ENCODE peak calls at places on chromosomes 16 and 17, in ten cellular contexts. Y, N, V, I, J, O, G, M, A and K are unnamed samples.
A peak's percentile ranks its signal among the peaks of the same experiment; 100 is the strongest.

GRCh38 chr16:600781-601180 is 10.9 kb downstream of the RAB40C start:
- DNase-seq in Y (no peak), N (no peak), V (no peak), I (no peak), J (peak; percentile 12), O (no peak), G (no peak), M (no peak), A (no peak), K (no peak)

GRCh38 chr17:17849863-17850373 is 13.1 kb upstream of the SREBF1 start:
- DNase-seq in Y (no peak), N (no peak), V (peak; percentile 73), I (peak; percentile 67), J (peak; percentile 57), O (peak; percentile 42), G (peak; percentile 83), M (peak; percentile 35), A (no peak), K (no peak)

GRCh38 chr17:7167832-7168231 is 11.3 kb downstream of the ASGR1 start:
- DNase-seq in Y (no peak), N (no peak), V (no peak), I (peak; percentile 58), J (peak; percentile 76), O (no peak), G (no peak), M (no peak), A (no peak), K (no peak)

GRCh38 chr16:49811630-49812334 is 44.1 kb downstream of the ZNF423 start:
- DNase-seq in Y (no peak), N (peak; percentile 52), V (peak; percentile 41), I (no peak), J (no peak), O (no peak), G (peak; percentile 83), M (no peak), A (no peak), K (no peak)

GRCh38 chr17:45091778-45092425 is 30.8 kb downstream of the NMT1 start:
- DNase-seq in Y (no peak), N (no peak), V (no peak), I (peak; percentile 56), J (no peak), O (no peak), G (peak; percentile 58), M (no peak), A (no peak), K (no peak)

GRCh38 chr17:62179525-62180161 is 114.6 kb upstream of the MED13 start:
- DNase-seq in Y (no peak), N (no peak), V (no peak), I (peak; percentile 77), J (peak; percentile 45), O (no peak), G (no peak), M (no peak), A (no peak), K (no peak)

GRCh38 chr17:21280081-21280518 is 4.4 kb upstream of the MAP2K3 start:
- DNase-seq in Y (peak; percentile 69), N (peak; percentile 90), V (peak; percentile 88), I (peak; percentile 77), J (peak; percentile 74), O (peak; percentile 84), G (peak; percentile 90), M (peak; percentile 79), A (peak; percentile 59), K (peak; percentile 53)

GRCh38 chr16:17224859-17225258 is 245.9 kb downstream of the XYLT1 start:
- DNase-seq in Y (peak; percentile 73), N (peak; percentile 69), V (no peak), I (peak; percentile 88), J (peak; percentile 88), O (peak; percentile 30), G (peak; percentile 75), M (no peak), A (peak; percentile 16), K (peak; percentile 74)

GRCh38 chr17:2689411-2690164 is 22.0 kb downstream of the CLUH start:
- DNase-seq in Y (peak; percentile 15), N (peak; percentile 21), V (no peak), I (no peak), J (no peak), O (peak; percentile 25), G (peak; percentile 54), M (no peak), A (no peak), K (no peak)

GRCh38 chr16:29311636-29312344 is 94.7 kb downstream of the NPIPB11 start:
- DNase-seq in Y (no peak), N (no peak), V (no peak), I (no peak), J (no peak), O (no peak), G (no peak), M (no peak), A (no peak), K (no peak)

GRCh38 chr17:79073706-79074088 is 927 bp upstream of the ENGASE start:
- DNase-seq in Y (no peak), N (no peak), V (no peak), I (no peak), J (no peak), O (no peak), G (no peak), M (no peak), A (no peak), K (no peak)

GRCh38 chr16:86566601-86566965 is at the start of gene FOXC2:
- DNase-seq in Y (peak; percentile 73), N (peak; percentile 66), V (peak; percentile 95), I (peak; percentile 93), J (peak; percentile 97), O (peak; percentile 92), G (peak; percentile 42), M (no peak), A (peak; percentile 71), K (peak; percentile 95)

GRCh38 chr17:48612456-48612853 is 1.6 kb upstream of the HOXB7 start:
- DNase-seq in Y (no peak), N (no peak), V (no peak), I (no peak), J (peak; percentile 60), O (no peak), G (no peak), M (no peak), A (no peak), K (no peak)

GRCh38 chr16:14486520-14487303 is 143.3 kb downstream of the PARN start:
- DNase-seq in Y (peak; percentile 78), N (peak; percentile 93), V (peak; percentile 75), I (peak; percentile 95), J (peak; percentile 96), O (peak; percentile 76), G (peak; percentile 80), M (no peak), A (peak; percentile 46), K (peak; percentile 94)

GRCh38 chr16:72783716-72784320 is 264.1 kb downstream of the ZFHX3 start:
- DNase-seq in Y (no peak), N (no peak), V (no peak), I (peak; percentile 11), J (peak; percentile 28), O (no peak), G (no peak), M (no peak), A (no peak), K (peak; percentile 9)

GRCh38 chr16:84838383-84838948 is 18.7 kb downstream of the CRISPLD2 start:
- DNase-seq in Y (no peak), N (no peak), V (no peak), I (peak; percentile 13), J (peak; percentile 22), O (no peak), G (no peak), M (no peak), A (no peak), K (no peak)

GRCh38 chr17:4232168-4232813 is 31.5 kb downstream of the ANKFY1 start:
- DNase-seq in Y (no peak), N (no peak), V (no peak), I (peak; percentile 81), J (peak; percentile 73), O (no peak), G (peak; percentile 73), M (no peak), A (no peak), K (peak; percentile 42)

GRCh38 chr16:58502217-58502921 is 2.4 kb downstream of the NDRG4 start:
- DNase-seq in Y (no peak), N (peak; percentile 9), V (no peak), I (no peak), J (no peak), O (no peak), G (peak; percentile 2), M (no peak), A (no peak), K (no peak)

DNA sequence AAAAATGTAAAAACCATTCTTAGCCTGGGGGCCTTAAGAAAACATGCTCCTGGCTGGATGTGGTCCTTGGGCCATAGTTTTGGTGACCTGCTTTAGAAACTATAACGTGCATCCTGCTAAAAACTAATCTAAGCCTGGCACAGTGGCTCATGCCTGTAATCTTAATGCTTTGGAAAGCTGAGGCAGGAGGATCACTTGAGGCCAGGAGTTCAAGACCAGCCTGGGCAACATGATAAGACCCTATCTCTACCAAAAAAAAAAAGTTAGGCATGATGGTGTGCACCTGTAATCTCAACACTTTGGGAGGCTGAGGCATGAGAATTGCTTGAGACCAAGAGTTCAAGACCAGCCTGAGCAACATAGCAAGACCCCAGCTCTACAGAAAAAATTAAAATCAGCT is 183.8 kb upstream of the CHMP6 start:
- DNase-seq in Y (no peak), N (no peak), V (no peak), I (no peak), J (no peak), O (no peak), G (no peak), M (no peak), A (no peak), K (no peak)
- H3K4me3 ChIP-seq in Y (no peak overlapping the region), N (no peak overlapping the region), V (no peak overlapping the region), I (no peak overlapping the region), J (no peak overlapping the region), O (no peak overlapping the region), G (no peak overlapping the region), M (no peak overlapping the region), A (no peak overlapping the region), K (no peak overlapping the region)

GRCh38 chr17:63434951-63435571 is 11.0 kb downstream of the CYB561 start:
- DNase-seq in Y (peak; percentile 77), N (peak; percentile 93), V (no peak), I (no peak), J (peak; percentile 29), O (peak; percentile 65), G (peak; percentile 41), M (peak; percentile 37), A (peak; percentile 39), K (no peak)
- TF ChIP-seq CTCF in Y (no peak), N (no peak), V (peak; percentile 36), I (peak; percentile 9), J (no peak), O (no peak), G (no peak), M (peak; percentile 31), A (no peak), K (no peak)

GRCh38 chr17:9002236-9002609 is 19.1 kb upstream of the NTN1 start:
- DNase-seq in Y (no peak), N (no peak), V (no peak), I (no peak), J (no peak), O (no peak), G (no peak), M (no peak), A (no peak), K (no peak)
- H3K4me3 ChIP-seq in Y (no peak overlapping the region), N (no peak overlapping the region), V (no peak overlapping the region), I (no peak overlapping the region), J (no peak overlapping the region), O (peak overlapping the region; percentile 68), G (no peak overlapping the region), M (no peak overlapping the region), A (peak overlapping the region; percentile 77), K (no peak overlapping the region)

DNA sequence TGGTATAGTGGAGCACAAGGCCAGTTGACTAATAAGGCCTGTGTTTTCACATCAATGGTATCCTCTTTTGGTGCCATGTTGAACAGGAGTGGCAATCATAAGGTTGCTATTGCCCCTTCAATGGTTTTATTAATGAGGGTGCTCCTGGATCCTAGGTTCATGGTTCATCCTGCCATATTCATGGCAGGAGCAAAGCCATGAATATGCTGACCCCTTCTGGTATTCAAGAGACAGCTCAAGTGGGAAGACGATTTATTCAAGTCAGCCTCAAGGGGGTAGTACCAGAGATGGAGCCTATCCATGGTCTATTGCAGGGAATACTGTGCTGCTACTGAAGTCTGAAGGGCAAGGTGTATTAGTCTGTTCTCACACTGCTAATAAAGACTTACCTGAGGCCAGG is 2.6 kb downstream of the ABCA9 start:
- DNase-seq in Y (no peak), N (no peak), V (no peak), I (no peak), J (no peak), O (no peak), G (no peak), M (no peak), A (no peak), K (no peak)
- TF ChIP-seq CTCF in Y (no peak), N (peak; percentile 16), V (no peak), I (peak; percentile 15), J (no peak), O (no peak), G (no peak), M (no peak), A (no peak), K (no peak)